ENCODE peak calls at places on chromosomes 5 and 9, in six cellular contexts. Y, S, R, K, L and F are unnamed samples.

GRCh38 chr9:36319806-36320205 is 61.6 kb upstream of the GNE start:
- DNase-seq in Y (no peak), S (peak), R (no peak), K (no peak), L (no peak), F (no peak)

GRCh38 chr5:52798952-52799351 is 11.2 kb downstream of the ITGA1 start:
- DNase-seq in Y (no peak), S (no peak), R (peak), K (no peak), L (no peak), F (no peak)

GRCh38 chr5:24163091-24163490 is 481.7 kb downstream of the CDH10 start:
- DNase-seq in Y (peak), S (no peak), R (no peak), K (no peak), L (peak), F (no peak)

GRCh38 chr5:55022454-55022853 is 1.6 kb upstream of the GZMK start:
- DNase-seq in Y (no peak), S (no peak), R (no peak), K (no peak), L (no peak), F (no peak)

GRCh38 chr5:137995077-137995746 is 37.7 kb downstream of the FAM13B start:
- DNase-seq in Y (peak), S (no peak), R (no peak), K (no peak), L (peak), F (no peak)

GRCh38 chr9:97109194-97109811 is 70.4 kb upstream of the CTSV start:
- DNase-seq in Y (peak), S (no peak), R (peak), K (no peak), L (peak), F (peak)

GRCh38 chr9:132005896-132006295 is 73.8 kb downstream of the MED27 start:
- DNase-seq in Y (peak), S (no peak), R (no peak), K (no peak), L (no peak), F (no peak)

GRCh38 chr9:96483733-96484240 is 33.8 kb downstream of the HABP4 start:
- DNase-seq in Y (no peak), S (no peak), R (no peak), K (no peak), L (no peak), F (no peak)

GRCh38 chr9:93813687-93814560 is 141.2 kb downstream of the BARX1 start:
- DNase-seq in Y (no peak), S (no peak), R (peak), K (no peak), L (no peak), F (peak)

GRCh38 chr9:93962561-93963440 is 7.6 kb upstream of the BARX1 start:
- DNase-seq in Y (peak), S (peak), R (peak), K (peak), L (peak), F (peak)

GRCh38 chr5:125004009-125004408 is 257.6 kb upstream of the ZNF608 start:
- DNase-seq in Y (no peak), S (no peak), R (no peak), K (no peak), L (no peak), F (no peak)

GRCh38 chr9:112486221-112487007 is at the start of gene KIAA1958:
- DNase-seq in Y (peak), S (peak), R (peak), K (peak), L (peak), F (peak)

GRCh38 chr9:2494571-2494970 is 127.0 kb upstream of the VLDLR start:
- DNase-seq in Y (peak), S (no peak), R (no peak), K (no peak), L (no peak), F (no peak)

GRCh38 chr9:129561594-129562281 is 59.2 kb downstream of the C9orf50 start:
- DNase-seq in Y (peak), S (no peak), R (no peak), K (peak), L (no peak), F (peak)

GRCh38 chr9:78788101-78788500 is 491.2 kb downstream of the PSAT1 start:
- DNase-seq in Y (peak), S (no peak), R (no peak), K (no peak), L (no peak), F (no peak)

GRCh38 chr5:10704949-10705621 is 55.9 kb downstream of the DAP start:
- DNase-seq in Y (peak), S (no peak), R (no peak), K (no peak), L (peak), F (no peak)

GRCh38 chr9:119375892-119376291 is 6.7 kb upstream of the BRINP1 start:
- DNase-seq in Y (peak), S (peak), R (no peak), K (no peak), L (peak), F (peak)

GRCh38 chr9:38423939-38424843 is at the start of gene IGFBPL1:
- DNase-seq in Y (peak), S (peak), R (peak), K (no peak), L (no peak), F (peak)

GRCh38 chr5:109769597-109770291 is 80.0 kb downstream of the MAN2A1 start:
- DNase-seq in Y (no peak), S (no peak), R (no peak), K (no peak), L (no peak), F (no peak)

GRCh38 chr9:113228130-113228665 is 6.9 kb downstream of the SLC31A1 start:
- DNase-seq in Y (no peak), S (no peak), R (no peak), K (no peak), L (no peak), F (no peak)

GRCh38 chr5:107885601-107886000 is 214.9 kb upstream of the EFNA5 start:
- DNase-seq in Y (no peak), S (no peak), R (no peak), K (no peak), L (no peak), F (no peak)

GRCh38 chr5:1919209-1919566 is 36.5 kb upstream of the IRX4 start:
- DNase-seq in Y (no peak), S (no peak), R (no peak), K (no peak), L (peak), F (no peak)

GRCh38 chr5:113294341-113295110 is 140.3 kb downstream of the TSSK1B start:
- DNase-seq in Y (peak), S (peak), R (peak), K (peak), L (peak), F (peak)

GRCh38 chr5:180111273-180111695 is 39.7 kb upstream of the RNF130 start:
- DNase-seq in Y (no peak), S (no peak), R (no peak), K (peak), L (no peak), F (no peak)

GRCh38 chr5:9148242-9148641 is 397.6 kb downstream of the SEMA5A start:
- DNase-seq in Y (peak), S (no peak), R (no peak), K (no peak), L (no peak), F (no peak)

GRCh38 chr9:94577541-94577940 is 16.1 kb downstream of the FBP2 start:
- DNase-seq in Y (no peak), S (no peak), R (no peak), K (no peak), L (no peak), F (no peak)

GRCh38 chr9:84300271-84300670 is 40.3 kb downstream of the SLC28A3 start:
- DNase-seq in Y (peak), S (no peak), R (no peak), K (no peak), L (peak), F (no peak)

GRCh38 chr5:17317499-17317898 is 100.1 kb downstream of the BASP1 start:
- DNase-seq in Y (no peak), S (no peak), R (no peak), K (no peak), L (no peak), F (no peak)

GRCh38 chr5:170623576-170624181 is 119.9 kb downstream of the KCNIP1 start:
- DNase-seq in Y (peak), S (peak), R (peak), K (peak), L (peak), F (peak)
- TF ChIP-seq CTCF in Y (peak), S (peak), R (peak), K (peak), L (peak), F (peak)

GRCh38 chr9:77019810-77020437 is 469 bp downstream of the FOXB2 start:
- DNase-seq in Y (no peak), S (no peak), R (peak), K (no peak), L (no peak), F (peak)

GRCh38 chr9:77016526-77017504 is 2.6 kb upstream of the FOXB2 start:
- DNase-seq in Y (no peak), S (no peak), R (peak), K (no peak), L (no peak), F (peak)

GRCh38 chr9:77017505-77017894 is 2.0 kb upstream of the FOXB2 start:
- DNase-seq in Y (no peak), S (no peak), R (peak), K (no peak), L (no peak), F (no peak)

GRCh38 chr9:77019010-77019809 is at the start of gene FOXB2:
- DNase-seq in Y (no peak), S (no peak), R (peak), K (no peak), L (no peak), F (no peak)

GRCh38 chr9:77018058-77019009 is 1.1 kb upstream of the FOXB2 start:
- DNase-seq in Y (no peak), S (no peak), R (peak), K (no peak), L (no peak), F (peak)
- TF ChIP-seq CTCF in Y (no peak), S (no peak), R (no peak), K (no peak), L (no peak), F (no peak)

GRCh38 chr9:114507726-114508125 is 2.5 kb upstream of the WHRN start:
- DNase-seq in Y (no peak), S (no peak), R (peak), K (no peak), L (peak), F (no peak)
- TF ChIP-seq CTCF in Y (peak), S (peak), R (peak), K (no peak), L (peak), F (no peak)

DNA sequence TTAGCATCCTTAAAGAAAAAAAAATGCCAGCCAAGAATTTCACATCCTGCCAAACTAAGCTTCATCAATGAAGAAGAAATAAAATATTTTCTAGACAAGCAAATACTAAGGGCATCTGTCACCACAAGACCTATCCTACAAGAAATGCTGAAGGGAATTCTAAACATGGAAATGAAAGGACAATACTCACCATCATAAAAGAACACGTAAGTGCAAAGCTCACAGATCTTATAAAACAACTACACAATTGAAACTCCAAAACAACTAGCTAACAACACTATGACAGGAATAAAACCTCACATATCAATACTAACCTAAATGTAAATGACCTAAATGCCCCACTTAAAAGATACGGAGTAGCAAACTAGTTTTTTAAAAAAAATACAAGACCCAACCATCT is 71.4 kb downstream of the TTC39B start:
- DNase-seq in Y (no peak), S (no peak), R (no peak), K (no peak), L (no peak), F (no peak)
- TF ChIP-seq CTCF in Y (no peak), S (no peak), R (no peak), K (no peak), L (no peak), F (no peak)